ENCODE peak calls at places on chromosomes 2 and 18, in seven cellular contexts. H, I, T, M, D, Z and U are unnamed samples.

GRCh38 chr18:34493099-34493544 is 217.0 kb upstream of the DTNA start:
- DNase-seq in H (no peak), I (peak), T (peak), M (peak), D (peak), Z (peak), U (no peak)

GRCh38 chr2:44543773-44544725 is 182.3 kb downstream of the CAMKMT start:
- DNase-seq in H (no peak), I (no peak), T (no peak), M (no peak), D (peak), Z (no peak), U (no peak)

GRCh38 chr2:44275915-44276279 is 617 bp downstream of the SLC3A1 start:
- DNase-seq in H (no peak), I (no peak), T (no peak), M (no peak), D (no peak), Z (no peak), U (no peak)

GRCh38 chr2:108536133-108536780 is 2.0 kb downstream of the LIMS1 start:
- DNase-seq in H (no peak), I (no peak), T (peak), M (no peak), D (no peak), Z (no peak), U (no peak)

GRCh38 chr18:48545690-48546365 is 7.0 kb downstream of the CTIF start:
- DNase-seq in H (no peak), I (peak), T (peak), M (no peak), D (no peak), Z (peak), U (no peak)

GRCh38 chr2:201638331-201638730 is 5.0 kb downstream of the TMEM237 start:
- DNase-seq in H (no peak), I (no peak), T (no peak), M (no peak), D (no peak), Z (no peak), U (no peak)

GRCh38 chr2:101986804-101987740 is 4.7 kb upstream of the IL1R2 start:
- DNase-seq in H (no peak), I (no peak), T (no peak), M (no peak), D (no peak), Z (no peak), U (no peak)

GRCh38 chr2:178553047-178553446 is 72.8 kb downstream of the PLEKHA3 start:
- DNase-seq in H (no peak), I (no peak), T (peak), M (no peak), D (no peak), Z (no peak), U (no peak)

GRCh38 chr2:159786938-159787337 is 11.1 kb downstream of the CD302 start:
- DNase-seq in H (no peak), I (no peak), T (no peak), M (no peak), D (no peak), Z (no peak), U (no peak)

GRCh38 chr18:49788327-49788908 is 24.9 kb downstream of the ACAA2 start:
- DNase-seq in H (no peak), I (no peak), T (no peak), M (no peak), D (no peak), Z (no peak), U (no peak)

GRCh38 chr2:157804355-157804754 is 71.8 kb downstream of the ACVR1 start:
- DNase-seq in H (no peak), I (no peak), T (no peak), M (no peak), D (no peak), Z (no peak), U (no peak)

GRCh38 chr18:59432796-59433195 is 73.7 kb upstream of the LMAN1 start:
- DNase-seq in H (no peak), I (no peak), T (no peak), M (no peak), D (no peak), Z (no peak), U (no peak)

GRCh38 chr18:13791181-13791580 is 32.8 kb upstream of the MC5R start:
- DNase-seq in H (no peak), I (no peak), T (peak), M (no peak), D (no peak), Z (no peak), U (no peak)

GRCh38 chr18:55452123-55452611 is 135.8 kb downstream of the TCF4 start:
- DNase-seq in H (no peak), I (no peak), T (no peak), M (no peak), D (no peak), Z (no peak), U (no peak)

GRCh38 chr2:25356088-25356487 is 14.4 kb upstream of the DNMT3A start:
- DNase-seq in H (no peak), I (no peak), T (no peak), M (no peak), D (no peak), Z (no peak), U (no peak)

GRCh38 chr2:172430671-172431070 is 3.3 kb downstream of the ITGA6 start:
- DNase-seq in H (no peak), I (no peak), T (no peak), M (no peak), D (no peak), Z (no peak), U (no peak)

GRCh38 chr2:223860809-223861738 is 23.7 kb upstream of the AP1S3 start:
- DNase-seq in H (no peak), I (no peak), T (peak), M (no peak), D (no peak), Z (no peak), U (no peak)

GRCh38 chr2:164981217-164981990 is 26.1 kb upstream of the SLC38A11 start:
- DNase-seq in H (no peak), I (no peak), T (peak), M (no peak), D (no peak), Z (no peak), U (no peak)

GRCh38 chr2:38315707-38316333 is 61.3 kb downstream of the ATL2 start:
- DNase-seq in H (no peak), I (peak), T (peak), M (peak), D (peak), Z (peak), U (no peak)

GRCh38 chr2:174076040-174076439 is 110.9 kb upstream of the SP3 start:
- DNase-seq in H (no peak), I (no peak), T (no peak), M (no peak), D (no peak), Z (no peak), U (no peak)

GRCh38 chr2:33442528-33443069 is 33.9 kb upstream of the RASGRP3 start:
- DNase-seq in H (no peak), I (no peak), T (no peak), M (no peak), D (no peak), Z (no peak), U (no peak)

GRCh38 chr2:239465017-239466001 is 64.5 kb upstream of the HDAC4 start:
- DNase-seq in H (no peak), I (peak), T (peak), M (no peak), D (no peak), Z (no peak), U (peak)

GRCh38 chr2:74498500-74499268 is 719 bp downstream of the LBX2 start:
- DNase-seq in H (no peak), I (no peak), T (peak), M (peak), D (no peak), Z (peak), U (no peak)

GRCh38 chr2:33240178-33240577 is 236.3 kb upstream of the RASGRP3 start:
- DNase-seq in H (no peak), I (no peak), T (peak), M (no peak), D (no peak), Z (no peak), U (no peak)

GRCh38 chr2:148130571-148130970 is 109.7 kb downstream of the MBD5 start:
- DNase-seq in H (no peak), I (no peak), T (no peak), M (no peak), D (no peak), Z (no peak), U (no peak)

GRCh38 chr2:57806449-57806968 is 240.1 kb upstream of the VRK2 start:
- DNase-seq in H (no peak), I (no peak), T (no peak), M (no peak), D (no peak), Z (no peak), U (no peak)

GRCh38 chr2:152380261-152381055 is 45.5 kb downstream of the FMNL2 start:
- DNase-seq in H (no peak), I (no peak), T (no peak), M (no peak), D (no peak), Z (no peak), U (no peak)

GRCh38 chr2:224069172-224069571 is 30.1 kb upstream of the SERPINE2 start:
- DNase-seq in H (no peak), I (no peak), T (peak), M (no peak), D (no peak), Z (no peak), U (no peak)

GRCh38 chr2:74418312-74418711 is 3.1 kb downstream of the C2orf81 start:
- DNase-seq in H (no peak), I (no peak), T (no peak), M (no peak), D (no peak), Z (no peak), U (no peak)

GRCh38 chr2:98507940-98508689 is 63.5 kb downstream of the INPP4A start:
- DNase-seq in H (no peak), I (no peak), T (no peak), M (no peak), D (no peak), Z (no peak), U (no peak)